ENCODE peak calls at places on chromosome 14, in four cellular contexts. H is activated naive CD8-positive, alpha-beta T cell treated with anti-CD3 and anti-CD28 coated beads, Interleukin-2, amount 50 U/mL, for 24 hours; F is NCI-H2081; M is lung microvascular endothelial cell. B is an unnamed sample.

GRCh38 chr14:105665951-105666277 is 139.5 kb downstream of the TMEM121 start:
- DNase-seq in M (no peak), F (no peak), H (no peak), B (no peak)

GRCh38 chr14:92449404-92449975 is 64.1 kb upstream of the RIN3 start:
- DNase-seq in H (no peak), F (no peak), M (no peak), B (no peak)

GRCh38 chr14:62039871-62040270 is 277.7 kb downstream of the SNAPC1 start:
- DNase-seq in M (no peak), H (no peak), F (no peak), B (no peak)

GRCh38 chr14:34981743-34982420 is 910 bp upstream of the SRP54 start:
- DNase-seq in M (peak), F (no peak), H (peak), B (peak)

GRCh38 chr14:68285421-68286179 is 466.0 kb downstream of the RAD51B start:
- DNase-seq in H (peak), M (no peak), F (no peak), B (no peak)

GRCh38 chr14:101813171-101813759 is 51.8 kb downstream of the PPP2R5C start:
- DNase-seq in M (peak), H (no peak), F (no peak), B (no peak)

GRCh38 chr14:44963775-44964380 is 1.9 kb downstream of the TOGARAM1 start:
- DNase-seq in M (peak), H (no peak), F (no peak), B (no peak)

GRCh38 chr14:77565289-77566081 is 51.0 kb downstream of the SPTLC2 start:
- DNase-seq in H (no peak), F (no peak), M (no peak), B (no peak)

GRCh38 chr14:76759589-76759988 is 1.7 kb upstream of the VASH1 start:
- DNase-seq in F (no peak), M (no peak), H (no peak), B (peak)

GRCh38 chr14:76456891-76457586 is 81.1 kb downstream of the ESRRB start:
- DNase-seq in F (no peak), M (no peak), H (no peak), B (no peak)

GRCh38 chr14:105526781-105527380 is 498 bp downstream of the TMEM121 start:
- DNase-seq in H (peak), M (no peak), F (no peak), B (peak)

GRCh38 chr14:84420236-84420635 is 1109.7 kb upstream of the FLRT2 start:
- DNase-seq in H (no peak), M (no peak), F (no peak), B (no peak)

GRCh38 chr14:52299692-52300278 is 14.3 kb upstream of the PTGER2 start:
- DNase-seq in H (no peak), F (peak), M (peak), B (no peak)

GRCh38 chr14:29637406-29637805 is 290.2 kb downstream of the PRKD1 start:
- DNase-seq in F (peak), M (peak), H (no peak), B (no peak)

GRCh38 chr14:32711103-32711680 is 227.5 kb upstream of the NPAS3 start:
- DNase-seq in M (peak), H (no peak), F (peak), B (no peak)

GRCh38 chr14:95508377-95508776 is 8.1 kb downstream of the SYNE3 start:
- DNase-seq in M (no peak), H (no peak), F (no peak), B (no peak)

GRCh38 chr14:85416771-85417170 is 113.2 kb upstream of the FLRT2 start:
- DNase-seq in F (no peak), M (peak), H (no peak), B (no peak)

GRCh38 chr14:24235804-24236688 is 3.3 kb downstream of the GMPR2 start:
- DNase-seq in H (no peak), M (no peak), F (no peak), B (no peak)

GRCh38 chr14:73149753-73150152 is 13.4 kb downstream of the PSEN1 start:
- DNase-seq in M (no peak), H (no peak), F (no peak), B (no peak)

GRCh38 chr14:65258391-65258790 is 154.1 kb upstream of the FUT8 start:
- DNase-seq in M (peak), H (no peak), F (no peak), B (no peak)